ENCODE peak calls at places on chromosomes 3 and 15, in six cellular contexts. B is transverse colon, Z is A549, E is tibial nerve, L is thyroid gland, P is body of pancreas. H is an unnamed sample.
A peak's percentile ranks its signal among the peaks of the same experiment; 100 is the strongest.

GRCh38 chr3:46845397-46845859 is 17.8 kb downstream of the MYL3 start:
- DNase-seq in Z (no peak), B (peak; percentile 65), L (peak; percentile 83), E (peak; percentile 72), P (peak; percentile 73), H (no peak)

GRCh38 chr3:39524107-39524506 is 56.6 kb downstream of the MOBP start:
- DNase-seq in L (no peak), B (no peak), P (no peak), E (no peak), Z (no peak), H (no peak)

GRCh38 chr3:188734395-188734794 is 437.4 kb upstream of the TPRG1 start:
- DNase-seq in E (peak; percentile 34), P (no peak), B (peak; percentile 14), L (no peak), Z (no peak), H (no peak)

GRCh38 chr3:144444546-144444945 is 472.9 kb downstream of the DIPK2A start:
- DNase-seq in P (no peak), B (no peak), Z (no peak), E (no peak), L (no peak), H (no peak)

GRCh38 chr3:175105066-175105465 is 245.9 kb downstream of the NAALADL2 start:
- DNase-seq in P (no peak), L (no peak), Z (no peak), B (no peak), E (no peak), H (no peak)

GRCh38 chr3:48595526-48596121 is 495 bp upstream of the COL7A1 start:
- DNase-seq in P (peak; percentile 30), L (peak; percentile 13), E (no peak), B (peak; percentile 48), Z (peak; percentile 90), H (no peak)

GRCh38 chr15:78206326-78207109 is 27.8 kb downstream of the ACSBG1 start:
- DNase-seq in Z (no peak), L (no peak), B (no peak), P (no peak), E (no peak), H (peak; percentile 6)

GRCh38 chr15:96285306-96285705 is 45.2 kb upstream of the NR2F2 start:
- DNase-seq in L (no peak), E (peak; percentile 48), P (peak; percentile 36), B (no peak), Z (no peak), H (no peak)

GRCh38 chr3:172052405-172052804 is 13.0 kb downstream of the FNDC3B start:
- DNase-seq in L (no peak), B (no peak), E (no peak), P (no peak), Z (no peak), H (no peak)

GRCh38 chr3:150132101-150132749 is 161.5 kb upstream of the PFN2 start:
- DNase-seq in P (no peak), E (no peak), B (no peak), Z (no peak), L (no peak), H (no peak)

GRCh38 chr3:16516695-16517481 is 3.4 kb upstream of the RFTN1 start:
- DNase-seq in P (no peak), B (no peak), Z (peak; percentile 38), E (peak; percentile 20), L (peak; percentile 72), H (no peak)
- TF ChIP-seq POLR2A in P (no peak), B (no peak), Z (no peak), E (no peak), L (no peak), H (no peak)

GRCh38 chr3:182708810-182709209 is 84.5 kb upstream of the ATP11B start:
- DNase-seq in L (no peak), E (no peak), B (no peak), Z (no peak), P (no peak), H (no peak)

GRCh38 chr3:182709306-182709705 is 84.0 kb upstream of the ATP11B start:
- DNase-seq in B (no peak), E (no peak), P (no peak), Z (no peak), L (no peak), H (no peak)

GRCh38 chr3:182703233-182703632 is 90.1 kb upstream of the ATP11B start:
- DNase-seq in L (no peak), E (no peak), P (no peak), Z (no peak), B (no peak), H (no peak)

GRCh38 chr3:182702216-182702615 is 91.1 kb upstream of the ATP11B start:
- DNase-seq in E (no peak), P (no peak), B (no peak), Z (no peak), L (no peak), H (no peak)

DNA sequence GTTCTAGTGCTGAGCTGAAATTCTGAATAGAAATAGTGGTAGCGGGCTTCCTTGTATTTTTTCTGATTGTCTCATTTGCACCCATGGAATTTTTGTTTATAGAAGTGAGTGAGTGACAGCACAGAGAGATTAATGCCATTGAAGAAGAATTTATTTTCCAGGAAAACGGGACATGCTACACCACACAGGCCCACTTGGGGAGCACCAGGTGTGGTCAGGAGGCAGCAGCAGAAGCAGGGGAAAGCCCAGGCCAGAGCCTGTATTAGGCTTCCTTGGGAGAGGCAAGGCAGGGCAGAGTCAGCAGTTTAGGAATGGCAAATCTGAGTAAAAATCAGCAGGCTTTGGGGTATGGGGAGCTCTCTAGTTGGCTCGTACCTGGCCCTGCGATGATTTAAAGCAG is 88.4 kb upstream of the ATP11B start:
- DNase-seq in E (no peak), B (no peak), L (no peak), Z (no peak), P (no peak), H (no peak)
- H3K4me3 ChIP-seq in E (no peak overlapping the region), B (no peak overlapping the region), L (no peak overlapping the region), Z (no peak overlapping the region), P (no peak overlapping the region), H (no peak overlapping the region)

DNA sequence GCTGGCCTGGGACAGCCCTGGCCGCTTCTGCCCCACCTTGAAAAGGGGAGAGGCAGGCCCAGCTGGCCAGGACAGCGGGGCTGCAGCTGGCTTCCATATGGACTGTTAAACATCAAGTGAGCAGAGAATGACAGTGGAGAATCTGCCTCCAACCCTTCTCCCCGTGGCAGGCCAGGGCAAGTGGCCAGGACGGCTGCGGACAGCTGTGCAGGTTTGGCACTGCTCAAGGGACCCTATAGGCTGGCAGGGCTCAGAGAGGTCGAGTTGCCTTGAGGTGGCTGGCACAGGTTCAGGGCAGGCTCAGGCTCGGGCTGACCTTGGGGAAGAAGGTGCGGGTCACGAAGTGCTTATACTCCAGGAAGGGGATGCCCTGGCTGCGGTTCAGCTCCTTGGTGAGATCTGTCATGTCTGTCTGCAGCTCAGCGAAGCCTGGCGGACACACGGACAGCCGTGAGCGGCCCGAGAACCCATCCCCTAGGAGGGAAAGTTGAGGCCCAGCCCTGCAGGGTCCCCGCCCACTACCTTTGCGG is 24.3 kb downstream of the H1-8 start:
- DNase-seq in P (no peak), Z (no peak), L (no peak), B (no peak), E (no peak), H (no peak)
- TF ChIP-seq POLR2A in P (no peak), Z (no peak), L (no peak), B (no peak), E (no peak), H (no peak)

GRCh38 chr3:131025500-131025899 is 1.1 kb downstream of the ASTE1 start:
- DNase-seq in P (no peak), B (no peak), Z (no peak), L (no peak), E (no peak), H (no peak)
- H3K4me3 ChIP-seq in P (no peak overlapping the region), B (peak overlapping the region; percentile 57), Z (peak overlapping the region; percentile 61), L (no peak overlapping the region), E (peak overlapping the region; percentile 65), H (peak overlapping the region; percentile 84)

GRCh38 chr3:12810013-12810780 is 13.7 kb downstream of the CAND2 start:
- DNase-seq in P (peak; percentile 97), B (peak; percentile 97), Z (peak; percentile 90), E (peak; percentile 99), L (peak; percentile 98), H (peak; percentile 96)
- TF ChIP-seq POLR2A in P (peak; percentile 60), B (peak; percentile 20), Z (peak; percentile 85), E (peak; percentile 40), L (no peak), H (no peak)

GRCh38 chr3:9794400-9794799 is 1.5 kb downstream of the ARPC4 start:
- DNase-seq in Z (no peak), P (no peak), L (no peak), B (no peak), E (no peak), H (no peak)
- H3K4me3 ChIP-seq in Z (peak overlapping the region; percentile 68), P (no peak overlapping the region), L (no peak overlapping the region), B (no peak overlapping the region), E (no peak overlapping the region), H (peak overlapping the region; percentile 94)

GRCh38 chr3:101634591-101635196 is 42.2 kb downstream of the ZBTB11 start:
- DNase-seq in Z (no peak), B (no peak), P (no peak), L (no peak), E (no peak), H (no peak)
- TF ChIP-seq POLR2A in Z (no peak), B (no peak), P (no peak), L (no peak), E (no peak), H (no peak)

GRCh38 chr15:73928241-73928579 is 1.9 kb downstream of the LOXL1 start:
- DNase-seq in L (no peak), P (no peak), B (no peak), Z (no peak), E (no peak), H (no peak)

GRCh38 chr15:73931441-73931840 is 5.2 kb downstream of the LOXL1 start:
- DNase-seq in B (no peak), P (no peak), E (no peak), Z (no peak), L (no peak), H (no peak)

GRCh38 chr15:73930790-73931281 is 4.6 kb downstream of the LOXL1 start:
- DNase-seq in E (no peak), Z (no peak), B (no peak), P (no peak), L (no peak), H (peak; percentile 43)

GRCh38 chr15:73928971-73929627 is 2.8 kb downstream of the LOXL1 start:
- DNase-seq in E (no peak), P (no peak), L (no peak), B (no peak), Z (no peak), H (peak; percentile 30)

GRCh38 chr15:73930371-73930770 is 4.1 kb downstream of the LOXL1 start:
- DNase-seq in Z (no peak), L (no peak), B (no peak), P (peak; percentile 33), E (no peak), H (no peak)
- H3K4me3 ChIP-seq in Z (no peak overlapping the region), L (no peak overlapping the region), B (no peak overlapping the region), P (no peak overlapping the region), E (no peak overlapping the region), H (no peak overlapping the region)